ENCODE peak calls at places on chromosomes 12 and 14, in nine cellular contexts. E, K, Z, L, M, P, I, C and B are unnamed samples.

GRCh38 chr12:62977419-62977818 is 42.5 kb upstream of the PPM1H start:
- DNase-seq in M (no peak), I (no peak), K (no peak), L (no peak), Z (no peak), P (no peak), C (no peak), E (no peak), B (no peak)

GRCh38 chr14:66120402-66120801 is 365.8 kb upstream of the CCDC196 start:
- DNase-seq in E (no peak), I (no peak), L (no peak), P (no peak), C (no peak), K (no peak), M (no peak), Z (no peak), B (no peak)

GRCh38 chr14:89214221-89214965 is 202.6 kb downstream of the FOXN3 start:
- DNase-seq in M (no peak), C (no peak), I (no peak), K (no peak), L (no peak), E (peak), P (peak), Z (peak), B (no peak)

GRCh38 chr12:11653215-11653753 is 3.8 kb downstream of the ETV6 start:
- DNase-seq in K (no peak), L (no peak), C (no peak), I (no peak), E (no peak), M (no peak), P (no peak), Z (no peak), B (no peak)

GRCh38 chr12:63949902-63950301 is 105.4 kb downstream of the SRGAP1 start:
- DNase-seq in C (no peak), K (no peak), L (no peak), M (no peak), E (no peak), Z (no peak), P (no peak), I (no peak), B (no peak)

GRCh38 chr12:68915055-68915454 is 17.9 kb downstream of the CPM start:
- DNase-seq in M (no peak), K (no peak), Z (no peak), C (no peak), E (no peak), L (no peak), I (no peak), P (no peak), B (no peak)

GRCh38 chr12:51980051-51980808 is 26.5 kb upstream of the TAMALIN start:
- DNase-seq in L (peak), E (peak), M (no peak), I (peak), K (no peak), P (peak), Z (peak), C (peak), B (no peak)

GRCh38 chr14:76762617-76763361 is 1.5 kb downstream of the VASH1 start:
- DNase-seq in Z (peak), I (no peak), M (no peak), K (no peak), P (no peak), C (no peak), L (no peak), E (no peak), B (peak)

GRCh38 chr14:55092326-55092725 is 36.7 kb upstream of the LGALS3 start:
- DNase-seq in M (no peak), Z (no peak), C (no peak), P (no peak), E (no peak), L (peak), I (no peak), K (no peak), B (no peak)

GRCh38 chr14:73397810-73398209 is 60.5 kb downstream of the NUMB start:
- DNase-seq in E (no peak), C (no peak), Z (no peak), I (peak), K (no peak), P (no peak), L (peak), M (no peak), B (no peak)

GRCh38 chr12:80268924-80269749 is 169.8 kb downstream of the OTOGL start:
- DNase-seq in K (no peak), E (no peak), P (no peak), C (no peak), L (no peak), M (no peak), I (no peak), Z (no peak), B (no peak)

GRCh38 chr12:120048258-120048657 is 59.2 kb downstream of the BICDL1 start:
- DNase-seq in I (no peak), Z (no peak), L (no peak), M (no peak), C (no peak), K (no peak), E (no peak), P (no peak), B (no peak)

GRCh38 chr12:92110083-92110640 is 35.5 kb downstream of the BTG1 start:
- DNase-seq in C (no peak), P (no peak), M (no peak), E (no peak), I (no peak), Z (no peak), K (no peak), L (no peak), B (no peak)

GRCh38 chr12:52358575-52359350 is 8.5 kb downstream of the KRT85 start:
- DNase-seq in P (no peak), C (no peak), E (no peak), K (no peak), I (no peak), M (no peak), Z (no peak), L (no peak), B (no peak)

GRCh38 chr12:116958402-116959197 is 47.9 kb downstream of the FBXW8 start:
- DNase-seq in Z (no peak), C (no peak), I (peak), P (no peak), K (no peak), M (no peak), L (peak), E (no peak), B (no peak)

GRCh38 chr12:49662998-49663843 is 39.9 kb downstream of the PRPF40B start:
- DNase-seq in L (no peak), M (no peak), K (no peak), I (peak), C (peak), P (peak), Z (peak), E (no peak), B (no peak)

GRCh38 chr14:95261616-95262510 is 57.8 kb downstream of the CLMN start:
- DNase-seq in M (no peak), C (no peak), I (peak), Z (no peak), L (no peak), E (no peak), K (no peak), P (no peak), B (peak)

GRCh38 chr14:95059126-95059525 is 98.2 kb downstream of the DICER1 start:
- DNase-seq in E (no peak), Z (no peak), P (no peak), K (no peak), I (no peak), L (no peak), M (no peak), C (no peak), B (no peak)

GRCh38 chr14:103260629-103261124 is 73.4 kb upstream of the EIF5 start:
- DNase-seq in K (no peak), E (no peak), M (no peak), P (peak), C (no peak), L (no peak), I (no peak), Z (peak), B (no peak)

GRCh38 chr12:82407481-82407880 is 49.2 kb downstream of the METTL25 start:
- DNase-seq in C (no peak), L (no peak), P (no peak), E (no peak), Z (no peak), M (no peak), I (no peak), K (no peak), B (no peak)

GRCh38 chr12:104691661-104692334 is 235.1 kb downstream of the CHST11 start:
- DNase-seq in M (no peak), C (no peak), P (no peak), I (no peak), K (no peak), Z (no peak), L (no peak), E (no peak), B (no peak)

GRCh38 chr14:100538566-100539318 is 48.5 kb downstream of the BEGAIN start:
- DNase-seq in P (peak), Z (peak), C (no peak), M (no peak), E (no peak), K (no peak), L (no peak), I (no peak), B (no peak)

GRCh38 chr12:71536279-71536938 is 96.8 kb downstream of the LGR5 start:
- DNase-seq in E (no peak), M (no peak), Z (no peak), P (no peak), I (no peak), K (no peak), C (no peak), L (no peak), B (no peak)

GRCh38 chr12:116222358-116222757 is 55.1 kb downstream of the MED13L start:
- DNase-seq in M (no peak), L (no peak), Z (no peak), I (no peak), C (no peak), E (no peak), P (peak), K (no peak), B (no peak)

GRCh38 chr12:65121049-65121955 is at the start of gene WIF1:
- DNase-seq in M (no peak), P (peak), Z (peak), K (no peak), I (peak), L (peak), E (peak), C (no peak), B (no peak)

GRCh38 chr12:127628655-127629054 is 638.3 kb upstream of the TMEM132C start:
- DNase-seq in I (no peak), C (no peak), P (no peak), L (no peak), E (no peak), K (no peak), Z (no peak), M (no peak), B (no peak)

GRCh38 chr14:44778562-44778961 is 183.2 kb downstream of the KLHL28 start:
- DNase-seq in E (no peak), I (no peak), L (no peak), Z (no peak), K (no peak), P (no peak), M (no peak), C (no peak), B (no peak)

GRCh38 chr14:39265741-39266588 is 32.2 kb downstream of the MIA2 start:
- DNase-seq in E (no peak), P (no peak), Z (no peak), K (no peak), M (no peak), I (peak), C (peak), L (no peak), B (no peak)

GRCh38 chr14:106831322-106831720 is 1304.9 kb downstream of the TMEM121 start:
- DNase-seq in P (no peak), I (no peak), Z (peak), C (no peak), E (no peak), L (no peak), K (no peak), M (no peak), B (peak)

GRCh38 chr12:18153826-18154225 is 63.8 kb upstream of the RERGL start:
- DNase-seq in K (no peak), C (no peak), P (no peak), M (no peak), I (no peak), E (no peak), Z (no peak), L (no peak), B (no peak)

GRCh38 chr14:51121096-51121495 is 26.2 kb upstream of the TRIM9 start:
- DNase-seq in Z (no peak), M (no peak), I (no peak), E (no peak), L (no peak), P (no peak), K (no peak), C (no peak), B (no peak)